ENCODE peak calls at places on chromosome 17, in six cellular contexts. U is ACHN, J is body of pancreas, S is germinal center, Z is type B pancreatic cell, M is ovary. C is an unnamed sample.

GRCh38 chr17:36808181-36808661 is 129.1 kb upstream of the LHX1 start:
- DNase-seq in J (no peak), M (no peak), U (no peak), Z (no peak), S (no peak), C (no peak)

GRCh38 chr17:67139784-67140665 is 95.7 kb downstream of the CACNG1 start:
- DNase-seq in M (no peak), S (no peak), U (no peak), J (peak), Z (no peak), C (peak)

GRCh38 chr17:16001498-16001897 is 1.9 kb downstream of the TTC19 start:
- DNase-seq in M (no peak), S (no peak), U (no peak), Z (no peak), J (no peak), C (no peak)

GRCh38 chr17:6386041-6386630 is 48.8 kb downstream of the AIPL1 start:
- DNase-seq in S (no peak), U (no peak), J (no peak), Z (peak), M (no peak), C (no peak)

GRCh38 chr17:41559548-41559947 is 12.3 kb downstream of the KRT9 start:
- DNase-seq in Z (no peak), J (no peak), S (no peak), U (no peak), M (no peak), C (peak)

GRCh38 chr17:48770954-48771353 is 42.4 kb upstream of the HOXB13 start:
- DNase-seq in U (no peak), S (no peak), Z (no peak), J (no peak), M (no peak), C (no peak)

GRCh38 chr17:27989046-27989445 is 53.4 kb upstream of the NLK start:
- DNase-seq in M (no peak), S (no peak), Z (no peak), J (no peak), U (no peak), C (no peak)

GRCh38 chr17:28727727-28728363 is 743 bp upstream of the NEK8 start:
- DNase-seq in S (peak), U (peak), M (peak), Z (no peak), J (peak), C (peak)

GRCh38 chr17:82217120-82217529 is 4.5 kb upstream of the CCDC57 start:
- DNase-seq in U (peak), S (no peak), M (no peak), Z (no peak), J (peak), C (peak)

GRCh38 chr17:68288375-68288774 is 2.6 kb downstream of the SLC16A6 start:
- DNase-seq in S (peak), J (no peak), M (no peak), U (no peak), Z (no peak), C (no peak)

GRCh38 chr17:58314706-58315015 is 13.9 kb downstream of the TSPOAP1 start:
- DNase-seq in Z (no peak), U (no peak), J (no peak), M (no peak), S (no peak), C (no peak)

GRCh38 chr17:82036634-82037112 is 824 bp downstream of the DCXR start:
- DNase-seq in J (peak), Z (no peak), U (no peak), S (no peak), M (no peak), C (no peak)

GRCh38 chr17:58120195-58120822 is 27.9 kb upstream of the OR4D1 start:
- DNase-seq in Z (no peak), S (peak), M (peak), J (peak), U (peak), C (peak)

GRCh38 chr17:29613371-29613837 is 9.3 kb downstream of the CORO6 start:
- DNase-seq in S (peak), M (peak), Z (peak), J (peak), U (no peak), C (peak)

GRCh38 chr17:49003557-49004511 is 6.6 kb downstream of the IGF2BP1 start:
- DNase-seq in U (no peak), S (no peak), M (no peak), J (no peak), Z (peak), C (peak)

GRCh38 chr17:58161566-58161965 is 5.2 kb upstream of the OR4D2 start:
- DNase-seq in S (no peak), Z (no peak), J (no peak), M (no peak), U (no peak), C (no peak)

GRCh38 chr17:64091116-64091515 is 38.8 kb downstream of the ERN1 start:
- DNase-seq in M (no peak), S (no peak), Z (no peak), J (no peak), U (no peak), C (peak)

GRCh38 chr17:75845058-75845711 is 981 bp upstream of the UNC13D start:
- DNase-seq in M (peak), S (peak), Z (no peak), U (peak), J (peak), C (peak)

C was measured in fibroblast of villous mesenchyme.